ENCODE peak calls at places on chromosomes 3 and 15, in four cellular contexts. One of them, this sample, is unnamed.

GRCh38 chr3:50324351-50325144 is 2.0 kb upstream of the HYAL2 start:
- DNase-seq in H1: no peak
- DNase-seq in IMR-90: peak; percentile 61
- DNase-seq in H9: peak; percentile 90
- DNase-seq in this sample: peak; percentile 67

GRCh38 chr3:45943207-45943846 is at the start of gene CXCR6:
- DNase-seq in H1: no peak
- DNase-seq in IMR-90: peak; percentile 33
- DNase-seq in H9: no peak
- DNase-seq in this sample: peak; percentile 39

GRCh38 chr3:101835676-101836075 is 13.6 kb upstream of the NFKBIZ start:
- DNase-seq in H1: no peak
- DNase-seq in IMR-90: no peak
- DNase-seq in H9: no peak
- DNase-seq in this sample: no peak

GRCh38 chr3:17964113-17964512 is 221.7 kb upstream of the TBC1D5 start:
- DNase-seq in H1: no peak
- DNase-seq in IMR-90: no peak
- DNase-seq in H9: no peak
- DNase-seq in this sample: no peak

GRCh38 chr3:13896473-13897154 is 16.7 kb upstream of the WNT7A start:
- DNase-seq in H1: no peak
- DNase-seq in IMR-90: peak; percentile 54
- DNase-seq in H9: peak; percentile 72
- DNase-seq in this sample: peak; percentile 89

GRCh38 chr3:143256416-143256815 is 136.8 kb downstream of the CHST2 start:
- DNase-seq in H1: no peak
- DNase-seq in IMR-90: no peak
- DNase-seq in H9: no peak
- DNase-seq in this sample: peak; percentile 54

GRCh38 chr3:72968280-72968679 is 28.3 kb upstream of the PPP4R2 start:
- DNase-seq in H1: no peak
- DNase-seq in IMR-90: no peak
- DNase-seq in H9: no peak
- DNase-seq in this sample: no peak

GRCh38 chr3:16085884-16086608 is 88.4 kb upstream of the GALNT15 start:
- DNase-seq in H1: no peak
- DNase-seq in IMR-90: no peak
- DNase-seq in H9: no peak
- DNase-seq in this sample: no peak

GRCh38 chr3:187293514-187293870 is 2.0 kb upstream of the MASP1 start:
- DNase-seq in H1: no peak
- DNase-seq in IMR-90: no peak
- DNase-seq in H9: no peak
- DNase-seq in this sample: no peak

GRCh38 chr3:13016083-13016725 is 57.0 kb downstream of the IQSEC1 start:
- DNase-seq in H1: no peak
- DNase-seq in IMR-90: no peak
- DNase-seq in H9: no peak
- DNase-seq in this sample: no peak

GRCh38 chr3:53594276-53594675 is 99.9 kb downstream of the CACNA1D start:
- DNase-seq in H1: no peak
- DNase-seq in IMR-90: no peak
- DNase-seq in H9: no peak
- DNase-seq in this sample: no peak

GRCh38 chr3:133856316-133856715 is 39.4 kb downstream of the RAB6B start:
- DNase-seq in H1: no peak
- DNase-seq in IMR-90: peak; percentile 27
- DNase-seq in H9: no peak
- DNase-seq in this sample: no peak

GRCh38 chr3:136994772-136995516 is 37.2 kb downstream of the IL20RB start:
- DNase-seq in H1: no peak
- DNase-seq in IMR-90: peak; percentile 51
- DNase-seq in H9: no peak
- DNase-seq in this sample: no peak

GRCh38 chr3:194218646-194219453 is 82.9 kb downstream of the HES1 start:
- DNase-seq in H1: no peak
- DNase-seq in IMR-90: no peak
- DNase-seq in H9: no peak
- DNase-seq in this sample: no peak

GRCh38 chr3:141278196-141279073 is 46.8 kb downstream of the PXYLP1 start:
- DNase-seq in H1: no peak
- DNase-seq in IMR-90: no peak
- DNase-seq in H9: no peak
- DNase-seq in this sample: no peak

GRCh38 chr3:16118396-16118795 is 56.1 kb upstream of the GALNT15 start:
- DNase-seq in H1: no peak
- DNase-seq in IMR-90: no peak
- DNase-seq in H9: peak; percentile 41
- DNase-seq in this sample: no peak

GRCh38 chr3:130759692-130760338 is 13.2 kb upstream of the PIK3R4 start:
- DNase-seq in H1: no peak
- DNase-seq in IMR-90: peak; percentile 49
- DNase-seq in H9: peak; percentile 39
- DNase-seq in this sample: peak; percentile 44

GRCh38 chr15:70154440-70155347 is 57.0 kb upstream of the TLE3 start:
- DNase-seq in H1: no peak
- DNase-seq in IMR-90: peak; percentile 46
- DNase-seq in H9: peak; percentile 38
- DNase-seq in this sample: no peak

GRCh38 chr3:123448503-123449091 is at the start of gene ADCY5:
- DNase-seq in H1: no peak
- DNase-seq in IMR-90: no peak
- DNase-seq in H9: peak; percentile 59
- DNase-seq in this sample: peak; percentile 19

GRCh38 chr3:48090166-48090939 is 74.1 kb upstream of the MAP4 start:
- DNase-seq in H1: no peak
- DNase-seq in IMR-90: no peak
- DNase-seq in H9: no peak
- DNase-seq in this sample: peak; percentile 41

GRCh38 chr3:12963869-12964712 is 109.1 kb downstream of the IQSEC1 start:
- DNase-seq in H1: no peak
- DNase-seq in IMR-90: peak; percentile 43
- DNase-seq in H9: no peak
- DNase-seq in this sample: peak; percentile 27

GRCh38 chr15:99729920-99730319 is 3.3 kb downstream of the LYSMD4 start:
- DNase-seq in H1: no peak
- DNase-seq in IMR-90: peak; percentile 61
- DNase-seq in H9: no peak
- DNase-seq in this sample: peak; percentile 30

GRCh38 chr15:96327155-96327741 is 3.3 kb upstream of the NR2F2 start:
- DNase-seq in H1: no peak
- DNase-seq in IMR-90: peak; percentile 93
- DNase-seq in H9: peak; percentile 33
- DNase-seq in this sample: peak; percentile 35

GRCh38 chr15:85582076-85582718 is 201.8 kb downstream of the AKAP13 start:
- DNase-seq in H1: no peak
- DNase-seq in IMR-90: peak; percentile 24
- DNase-seq in H9: no peak
- DNase-seq in this sample: no peak

GRCh38 chr15:62454567-62455172 is 289.6 kb upstream of the C2CD4B start:
- DNase-seq in H1: no peak
- DNase-seq in IMR-90: peak; percentile 57
- DNase-seq in H9: no peak
- DNase-seq in this sample: no peak

GRCh38 chr3:195738274-195739044 is 17.7 kb downstream of the MUC20 start:
- DNase-seq in H1: no peak
- DNase-seq in IMR-90: no peak
- DNase-seq in H9: no peak
- DNase-seq in this sample: no peak

GRCh38 chr3:1468145-1468544 is 375.3 kb downstream of the CNTN6 start:
- DNase-seq in H1: no peak
- DNase-seq in IMR-90: no peak
- DNase-seq in H9: no peak
- DNase-seq in this sample: no peak

DNA sequence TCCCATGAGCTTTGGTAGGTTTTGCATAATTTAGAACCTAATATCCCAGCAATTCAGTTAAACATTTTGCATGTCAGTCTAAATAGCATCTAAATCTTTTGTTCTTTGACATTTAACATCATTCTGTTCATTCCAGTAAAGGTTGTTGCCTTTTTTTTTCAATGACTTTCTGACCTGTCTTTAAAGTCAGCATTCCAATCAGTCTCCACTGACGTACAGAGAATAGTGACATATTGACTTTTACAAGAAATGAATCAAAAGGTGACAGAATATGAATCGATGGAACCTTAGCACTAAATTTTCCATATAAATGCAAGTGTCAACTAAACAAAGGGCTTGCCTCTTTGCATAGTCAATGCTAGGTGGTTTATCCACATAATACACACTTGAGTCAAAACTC is 370.1 kb downstream of the CNTN6 start:
- DNase-seq in H1: no peak
- DNase-seq in IMR-90: no peak
- DNase-seq in H9: no peak
- DNase-seq in this sample: no peak
- H3K9me3 ChIP-seq in H1: no peaks in the 10 kb centered on the region
- H3K9me3 ChIP-seq in IMR-90: no peaks in the 10 kb centered on the region
- H3K9me3 ChIP-seq in H9: no peaks in the 10 kb centered on the region
- H3K9me3 ChIP-seq in this sample: no peaks in the 10 kb centered on the region

DNA sequence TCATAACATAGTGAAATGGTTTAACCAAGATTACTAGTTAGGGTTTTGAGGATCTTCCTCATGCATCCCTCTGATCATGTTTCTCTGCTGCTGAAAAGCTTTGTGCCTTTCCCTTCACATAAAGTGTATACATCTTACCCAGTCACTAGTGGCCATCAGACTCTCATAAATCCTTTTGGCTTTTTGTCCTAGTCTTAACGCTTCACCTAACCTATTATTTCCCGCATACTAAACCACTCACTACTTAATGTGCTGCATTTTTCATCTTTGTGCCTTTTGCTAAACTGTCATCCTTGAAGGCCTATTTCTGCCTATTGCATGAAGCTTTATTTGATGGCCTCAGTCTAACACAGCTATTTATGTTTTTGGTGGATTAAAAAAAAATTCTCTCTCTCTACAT is 717.5 kb upstream of the GOLIM4 start:
- DNase-seq in H1: no peak
- DNase-seq in IMR-90: no peak
- DNase-seq in H9: no peak
- DNase-seq in this sample: no peak
- H3K14ac ChIP-seq in H1: no peak overlapping the region
- H3K14ac ChIP-seq in IMR-90: no peak overlapping the region
- H3K14ac ChIP-seq in H9: no peak overlapping the region
- H3K14ac ChIP-seq in this sample: no peak overlapping the region

GRCh38 chr15:25192651-25193050 is 237.9 kb downstream of the SNRPN start:
- DNase-seq in H1: no peak
- DNase-seq in IMR-90: no peak
- DNase-seq in H9: no peak
- DNase-seq in this sample: no peak
- H3K9me3 ChIP-seq in H1: peaks cover 99% of the 10 kb centered on the region
- H3K9me3 ChIP-seq in IMR-90: peaks cover 84% of the 10 kb centered on the region
- H3K9me3 ChIP-seq in H9: peaks cover 50% of the 10 kb centered on the region
- H3K9me3 ChIP-seq in this sample: peaks cover 90% of the 10 kb centered on the region

DNA sequence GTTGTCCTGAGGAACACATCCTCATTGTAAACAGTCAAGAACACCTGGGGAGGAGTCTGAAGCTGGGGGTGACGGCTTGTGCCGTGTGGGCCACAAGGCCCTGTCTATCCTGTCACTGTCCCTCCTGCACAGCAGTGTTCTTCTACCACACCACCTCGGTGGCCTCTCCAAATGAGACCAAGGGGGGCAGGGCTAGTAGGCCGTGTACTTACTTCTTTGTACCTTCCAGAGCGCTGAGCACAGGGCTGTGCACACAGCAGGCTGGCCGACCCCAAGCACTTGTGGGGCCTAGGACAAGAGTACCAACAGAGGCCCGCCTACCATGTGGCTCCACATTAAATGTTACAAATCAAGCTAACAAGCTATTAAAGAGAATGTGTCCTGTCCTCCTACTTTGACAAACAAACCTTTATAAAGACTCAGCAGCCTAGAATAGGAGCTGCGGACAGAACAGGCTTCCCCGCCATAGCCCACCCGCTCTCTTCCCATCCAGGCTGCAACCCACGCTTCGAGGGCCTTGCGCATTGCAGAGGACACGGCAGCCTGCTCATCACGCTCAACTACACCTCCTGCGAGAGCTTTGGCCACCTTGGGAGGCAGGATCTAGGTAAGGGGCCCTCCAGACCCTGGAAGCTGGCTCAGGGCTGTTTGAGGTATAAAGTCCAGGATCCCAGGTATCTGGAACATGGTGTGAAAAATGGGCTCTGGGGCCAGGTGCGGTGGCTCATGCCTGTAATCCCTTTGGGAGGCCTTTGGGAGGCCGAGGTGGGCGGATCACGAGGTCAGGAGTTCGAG is 30.5 kb downstream of the MELTF start:
- DNase-seq in H1: no peak
- DNase-seq in IMR-90: no peak
- DNase-seq in H9: peak; percentile 22
- DNase-seq in this sample: no peak
- H3K14ac ChIP-seq in H1: no peak overlapping the region
- H3K14ac ChIP-seq in IMR-90: no peak overlapping the region
- H3K14ac ChIP-seq in H9: no peak overlapping the region
- H3K14ac ChIP-seq in this sample: no peak overlapping the region

DNA sequence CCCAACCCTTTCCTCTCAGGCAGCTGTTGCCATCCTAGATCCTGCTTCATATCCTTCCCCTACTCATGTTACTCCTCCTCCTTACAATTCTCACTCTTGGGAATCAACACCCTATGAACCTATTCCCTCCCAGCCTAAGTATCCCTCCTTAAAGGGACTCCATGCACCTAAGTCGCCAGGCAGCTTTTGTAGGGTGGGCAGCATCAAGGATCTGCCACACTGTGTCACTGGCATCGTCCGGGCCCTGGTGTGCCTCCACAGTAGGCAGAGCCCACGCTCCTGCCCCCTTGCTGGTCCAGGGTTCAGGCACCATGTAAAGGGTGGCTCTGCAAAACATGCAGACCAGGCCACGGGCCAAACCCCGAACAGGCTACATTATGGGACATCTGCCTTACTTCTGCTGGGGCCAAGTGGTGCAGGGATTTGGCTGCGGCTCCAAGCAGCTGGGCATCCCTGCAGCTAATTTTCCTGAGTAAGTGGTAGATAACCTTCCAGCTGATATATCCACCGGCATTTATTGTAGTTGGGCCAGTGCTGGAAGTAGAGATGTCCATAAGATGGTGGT is 53.4 kb downstream of the GSK3B start:
- DNase-seq in H1: no peak
- DNase-seq in IMR-90: no peak
- DNase-seq in H9: peak; percentile 31
- DNase-seq in this sample: no peak
- H3K9me3 ChIP-seq in H1: no peaks in the 10 kb centered on the region
- H3K9me3 ChIP-seq in IMR-90: peaks cover 24% of the 10 kb centered on the region
- H3K9me3 ChIP-seq in H9: peaks cover 6% of the 10 kb centered on the region
- H3K9me3 ChIP-seq in this sample: peaks cover 16% of the 10 kb centered on the region

GRCh38 chr15:73839699-73840098 is 33.7 kb upstream of the TBC1D21 start:
- DNase-seq in H1: no peak
- DNase-seq in IMR-90: no peak
- DNase-seq in H9: no peak
- DNase-seq in this sample: no peak
- H3K14ac ChIP-seq in H1: no peak overlapping the region
- H3K14ac ChIP-seq in IMR-90: no peak overlapping the region
- H3K14ac ChIP-seq in H9: no peak overlapping the region
- H3K14ac ChIP-seq in this sample: no peak overlapping the region